ENCODE peak calls at places on chromosomes 6 and 20, in five cellular contexts. One of them, this sample, is unnamed.

GRCh38 chr6:41257369-41258195 is 28.9 kb downstream of the TREM1 start:
- DNase-seq in aorta: no peak
- DNase-seq in GM23248: no peak
- DNase-seq in transverse colon: peak; percentile 24
- DNase-seq in tibial artery: no peak
- DNase-seq in this sample: peak; percentile 73

GRCh38 chr6:27599859-27600532 is 127.1 kb upstream of the ZNF184 start:
- DNase-seq in GM23248: no peak
- DNase-seq in aorta: no peak
- DNase-seq in tibial artery: no peak
- DNase-seq in transverse colon: no peak
- DNase-seq in this sample: no peak

GRCh38 chr6:91094806-91095475 is 508.1 kb upstream of the MAP3K7 start:
- DNase-seq in aorta: no peak
- DNase-seq in GM23248: no peak
- DNase-seq in transverse colon: no peak
- DNase-seq in tibial artery: no peak
- DNase-seq in this sample: no peak

GRCh38 chr20:59515906-59516209 is 88.5 kb upstream of the PHACTR3 start:
- DNase-seq in GM23248: no peak
- DNase-seq in aorta: no peak
- DNase-seq in transverse colon: no peak
- DNase-seq in tibial artery: no peak
- DNase-seq in this sample: no peak

GRCh38 chr6:157893238-157893637 is 70.2 kb downstream of the SNX9 start:
- DNase-seq in tibial artery: no peak
- DNase-seq in GM23248: no peak
- DNase-seq in transverse colon: no peak
- DNase-seq in aorta: no peak
- DNase-seq in this sample: no peak

GRCh38 chr6:116667620-116668019 is 946 bp downstream of the ZUP1 start:
- DNase-seq in transverse colon: no peak
- DNase-seq in GM23248: peak; percentile 17
- DNase-seq in tibial artery: no peak
- DNase-seq in aorta: no peak
- DNase-seq in this sample: no peak

GRCh38 chr20:43766395-43766794 is 39.6 kb upstream of the GTSF1L start:
- DNase-seq in tibial artery: no peak
- DNase-seq in aorta: peak; percentile 66
- DNase-seq in GM23248: peak; percentile 37
- DNase-seq in transverse colon: peak; percentile 30
- DNase-seq in this sample: peak; percentile 89

GRCh38 chr6:119539066-119539746 is 189.6 kb upstream of the MAN1A1 start:
- DNase-seq in aorta: no peak
- DNase-seq in tibial artery: no peak
- DNase-seq in GM23248: no peak
- DNase-seq in transverse colon: no peak
- DNase-seq in this sample: no peak

GRCh38 chr6:34424200-34425131 is 1.4 kb downstream of the RPS10 start:
- DNase-seq in aorta: no peak
- DNase-seq in GM23248: no peak
- DNase-seq in transverse colon: no peak
- DNase-seq in tibial artery: no peak
- DNase-seq in this sample: no peak

GRCh38 chr6:100117680-100118079 is 123.7 kb upstream of the MCHR2 start:
- DNase-seq in GM23248: no peak
- DNase-seq in transverse colon: no peak
- DNase-seq in aorta: no peak
- DNase-seq in tibial artery: no peak
- DNase-seq in this sample: no peak

GRCh38 chr20:54220722-54221121 is 12.8 kb downstream of the PFDN4 start:
- DNase-seq in aorta: no peak
- DNase-seq in tibial artery: no peak
- DNase-seq in GM23248: no peak
- DNase-seq in transverse colon: no peak
- DNase-seq in this sample: no peak

GRCh38 chr20:33521461-33521860 is 31.6 kb downstream of the CBFA2T2 start:
- DNase-seq in transverse colon: no peak
- DNase-seq in aorta: no peak
- DNase-seq in GM23248: no peak
- DNase-seq in tibial artery: no peak
- DNase-seq in this sample: no peak

DNA sequence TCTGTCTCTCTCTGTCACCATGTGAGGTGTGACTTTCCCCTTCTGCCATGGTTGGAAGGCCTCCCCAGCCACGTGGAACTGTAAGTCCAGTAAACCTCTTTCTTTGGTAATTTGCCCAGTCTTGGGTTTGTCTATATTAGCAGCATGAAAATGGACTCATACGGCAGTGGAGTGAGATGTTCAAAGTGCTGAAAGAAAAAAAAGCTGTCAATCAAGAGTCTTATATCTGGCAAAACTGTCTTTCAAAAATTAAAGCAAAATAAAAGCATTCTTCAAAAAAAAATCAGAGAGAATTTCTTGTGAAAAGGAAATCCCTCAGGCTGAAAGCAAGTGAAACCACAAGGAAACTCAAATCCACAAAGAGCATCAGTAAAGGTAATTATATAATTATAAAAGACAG is 15.4 kb upstream of the KIF25 start:
- DNase-seq in GM23248: no peak
- DNase-seq in transverse colon: no peak
- DNase-seq in aorta: no peak
- DNase-seq in tibial artery: no peak
- DNase-seq in this sample: no peak
- H3K9me3 ChIP-seq in GM23248: no peaks in the 10 kb centered on the region
- H3K9me3 ChIP-seq in transverse colon: no peaks in the 10 kb centered on the region
- H3K9me3 ChIP-seq in aorta: no peaks in the 10 kb centered on the region
- H3K9me3 ChIP-seq in tibial artery: no peaks in the 10 kb centered on the region
- H3K9me3 ChIP-seq in this sample: no peaks in the 10 kb centered on the region

DNA sequence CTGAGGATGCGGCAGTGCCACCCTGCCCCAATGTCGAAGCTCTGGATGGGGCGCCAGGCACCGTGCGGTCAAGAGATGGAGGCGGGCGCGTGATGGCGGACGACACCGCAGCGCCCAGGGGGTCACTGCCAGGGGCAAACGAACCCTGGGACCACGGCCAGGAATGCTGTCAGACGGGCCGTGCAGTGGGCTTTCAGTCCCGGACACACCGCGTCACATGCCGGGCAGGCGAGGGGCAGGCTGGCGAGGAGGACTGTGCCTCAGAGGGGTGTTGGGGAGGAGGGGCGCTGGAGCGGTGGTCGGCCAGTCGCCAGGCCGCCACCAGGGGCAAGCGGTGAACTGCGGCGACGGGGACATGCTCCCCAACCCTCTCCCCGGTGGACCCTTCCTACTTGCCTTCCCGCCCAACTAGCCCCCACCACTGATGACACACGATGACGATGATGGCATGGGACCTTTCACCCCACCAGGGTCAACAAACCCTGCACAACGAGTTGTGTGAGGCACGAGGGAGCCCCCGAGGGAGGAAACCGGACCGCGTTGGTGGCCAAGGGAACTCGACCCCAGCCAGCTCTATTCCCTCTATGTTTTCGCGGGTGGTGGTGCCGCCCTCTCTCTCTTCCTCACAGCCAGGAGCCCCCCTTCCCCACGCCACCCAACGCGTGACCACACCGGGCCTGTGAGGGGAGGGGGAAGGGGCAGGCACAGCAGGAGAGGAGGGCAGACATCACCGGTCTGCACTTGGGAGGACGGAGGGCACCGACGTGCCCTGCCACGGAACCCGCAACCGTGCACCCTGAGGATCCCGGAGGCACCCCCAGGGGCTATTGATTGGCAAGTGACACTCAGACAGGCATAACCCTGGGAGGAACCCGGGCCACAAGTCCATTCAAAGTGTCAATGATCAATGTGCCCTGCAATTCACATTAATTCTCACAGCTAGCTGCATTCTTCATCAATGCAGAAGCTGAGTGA is 1960.9 kb upstream of the DEFB115 start:
- DNase-seq in tibial artery: no peak
- DNase-seq in GM23248: no peak
- DNase-seq in aorta: no peak
- DNase-seq in transverse colon: no peak
- DNase-seq in this sample: no peak
- H3K9me3 ChIP-seq in tibial artery: peaks cover 22% of the 10 kb centered on the region
- H3K9me3 ChIP-seq in GM23248: no peaks in the 10 kb centered on the region
- H3K9me3 ChIP-seq in aorta: peaks cover 1% of the 10 kb centered on the region
- H3K9me3 ChIP-seq in transverse colon: peaks cover 4% of the 10 kb centered on the region
- H3K9me3 ChIP-seq in this sample: peaks cover 1% of the 10 kb centered on the region

DNA sequence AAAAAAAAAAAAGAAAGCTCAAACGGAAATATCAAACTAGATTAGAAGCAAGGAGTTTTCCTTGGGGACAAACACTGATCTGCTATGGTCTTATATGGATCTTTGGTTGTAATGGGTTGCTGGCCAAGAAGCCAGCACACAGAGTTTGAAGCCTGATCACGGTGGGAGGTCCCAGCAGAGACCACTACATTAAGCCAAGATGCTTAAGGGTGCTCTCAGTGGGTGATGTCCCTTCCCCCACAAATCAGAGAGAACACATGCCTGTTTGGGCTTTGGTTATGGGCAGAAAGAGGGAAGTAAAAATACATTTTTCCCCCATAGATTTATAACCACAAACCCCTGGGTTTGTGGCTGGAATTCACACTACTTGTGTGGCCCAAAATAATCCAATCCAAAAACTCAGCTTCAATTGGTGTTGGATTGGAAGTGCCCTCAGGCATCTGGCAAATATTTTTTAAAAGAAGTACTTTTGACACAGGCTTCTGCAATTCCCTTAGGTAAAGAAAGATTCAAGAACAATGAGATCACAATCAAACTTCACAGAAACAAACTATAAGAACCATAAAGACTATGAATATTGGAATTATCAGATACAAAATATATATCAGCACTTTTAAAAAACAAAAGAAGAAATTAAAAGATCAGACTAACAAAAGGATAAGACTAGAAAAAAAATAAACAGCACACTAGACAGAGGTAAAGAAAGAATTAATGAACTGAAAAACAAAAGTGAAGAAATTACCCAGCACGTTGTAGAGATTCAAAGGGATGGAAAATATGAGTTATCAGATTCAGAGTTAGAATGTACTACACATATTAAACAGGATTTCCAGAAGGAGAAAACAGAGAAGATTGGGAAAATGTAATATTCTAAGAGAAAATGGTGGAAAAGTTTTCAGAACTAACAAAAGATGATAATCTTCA is 44.7 kb downstream of the ESF1 start:
- DNase-seq in transverse colon: no peak
- DNase-seq in aorta: no peak
- DNase-seq in tibial artery: no peak
- DNase-seq in GM23248: no peak
- DNase-seq in this sample: no peak
- H3K9me3 ChIP-seq in transverse colon: no peaks in the 10 kb centered on the region
- H3K9me3 ChIP-seq in aorta: no peaks in the 10 kb centered on the region
- H3K9me3 ChIP-seq in tibial artery: no peaks in the 10 kb centered on the region
- H3K9me3 ChIP-seq in GM23248: no peaks in the 10 kb centered on the region
- H3K9me3 ChIP-seq in this sample: no peaks in the 10 kb centered on the region

GRCh38 chr6:328184-328670 is 35.9 kb downstream of the DUSP22 start:
- DNase-seq in GM23248: peak; percentile 96
- DNase-seq in tibial artery: peak; percentile 79
- DNase-seq in aorta: peak; percentile 74
- DNase-seq in transverse colon: peak; percentile 79
- DNase-seq in this sample: peak; percentile 87

GRCh38 chr6:324729-325125 is 32.4 kb downstream of the DUSP22 start:
- DNase-seq in GM23248: no peak
- DNase-seq in aorta: peak; percentile 50
- DNase-seq in tibial artery: no peak
- DNase-seq in transverse colon: peak; percentile 7
- DNase-seq in this sample: peak; percentile 61

GRCh38 chr6:328924-329323 is 36.6 kb downstream of the DUSP22 start:
- DNase-seq in aorta: peak; percentile 12
- DNase-seq in tibial artery: no peak
- DNase-seq in transverse colon: no peak
- DNase-seq in GM23248: no peak
- DNase-seq in this sample: peak; percentile 37

GRCh38 chr6:327538-328183 is 35.4 kb downstream of the DUSP22 start:
- DNase-seq in GM23248: peak; percentile 68
- DNase-seq in transverse colon: no peak
- DNase-seq in tibial artery: no peak
- DNase-seq in aorta: peak; percentile 58
- DNase-seq in this sample: peak; percentile 68

GRCh38 chr6:326896-327537 is 34.7 kb downstream of the DUSP22 start:
- DNase-seq in transverse colon: no peak
- DNase-seq in aorta: peak; percentile 49
- DNase-seq in GM23248: no peak
- DNase-seq in tibial artery: no peak
- DNase-seq in this sample: peak; percentile 69
- H3K9me3 ChIP-seq in transverse colon: no peaks in the 10 kb centered on the region
- H3K9me3 ChIP-seq in aorta: no peaks in the 10 kb centered on the region
- H3K9me3 ChIP-seq in GM23248: no peaks in the 10 kb centered on the region
- H3K9me3 ChIP-seq in tibial artery: no peaks in the 10 kb centered on the region
- H3K9me3 ChIP-seq in this sample: no peaks in the 10 kb centered on the region

GRCh38 chr6:160730911-160731310 is 28.9 kb downstream of the PLG start:
- DNase-seq in aorta: no peak
- DNase-seq in tibial artery: no peak
- DNase-seq in GM23248: peak; percentile 7
- DNase-seq in transverse colon: no peak
- DNase-seq in this sample: no peak
- H3K9me3 ChIP-seq in aorta: no peaks in the 10 kb centered on the region
- H3K9me3 ChIP-seq in tibial artery: no peaks in the 10 kb centered on the region
- H3K9me3 ChIP-seq in GM23248: no peaks in the 10 kb centered on the region
- H3K9me3 ChIP-seq in transverse colon: no peaks in the 10 kb centered on the region
- H3K9me3 ChIP-seq in this sample: no peaks in the 10 kb centered on the region

DNA sequence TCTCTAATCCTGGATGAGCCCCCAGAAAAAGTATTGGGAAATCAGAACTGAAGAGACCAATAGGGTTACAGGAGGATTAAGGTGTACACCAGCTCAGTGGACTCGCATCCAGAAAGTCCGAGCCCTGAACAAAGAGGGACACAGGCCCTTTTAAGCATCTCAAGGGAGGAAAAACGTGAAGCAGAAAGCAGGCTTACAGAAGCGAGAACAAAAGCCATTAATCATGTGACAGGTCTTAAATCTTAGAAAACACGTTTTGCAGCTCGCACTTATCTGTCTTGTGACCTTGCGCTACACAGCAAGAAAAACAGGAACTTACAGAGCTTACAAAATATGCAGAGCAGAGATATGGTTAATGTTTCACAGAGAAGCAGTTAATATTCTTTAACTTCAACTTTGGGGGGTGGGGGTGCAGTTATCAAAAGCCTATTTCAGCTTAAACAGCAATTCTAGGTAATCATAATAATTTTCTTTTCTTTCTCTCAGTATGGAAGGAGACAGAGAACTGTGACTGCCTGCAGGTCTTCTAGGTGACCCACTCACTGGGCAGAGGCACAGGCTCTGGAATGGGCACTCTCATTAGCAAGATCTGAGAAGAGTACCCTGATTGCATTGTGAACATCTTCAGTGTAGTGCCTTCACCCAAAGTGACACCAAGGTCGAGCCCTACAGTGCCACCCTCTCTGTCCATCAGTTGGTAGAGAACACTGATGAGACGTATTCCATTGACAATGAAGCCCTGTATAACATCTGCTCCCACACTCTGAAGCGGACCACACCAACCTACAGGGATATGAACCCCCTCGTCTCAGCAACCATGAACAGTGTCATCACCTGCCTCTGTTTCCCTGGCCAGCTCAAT is 65.0 kb upstream of the MOCS1 start:
- DNase-seq in GM23248: no peak
- DNase-seq in transverse colon: no peak
- DNase-seq in aorta: no peak
- DNase-seq in tibial artery: no peak
- DNase-seq in this sample: no peak
- H3K9me3 ChIP-seq in GM23248: no peaks in the 10 kb centered on the region
- H3K9me3 ChIP-seq in transverse colon: no peaks in the 10 kb centered on the region
- H3K9me3 ChIP-seq in aorta: peaks cover 2% of the 10 kb centered on the region
- H3K9me3 ChIP-seq in tibial artery: no peaks in the 10 kb centered on the region
- H3K9me3 ChIP-seq in this sample: no peaks in the 10 kb centered on the region

This sample was measured in sigmoid colon.